ENCODE peak calls at places on chromosomes 3 and 15, in four cellular contexts. R, A, N and Z are unnamed samples.

GRCh38 chr3:13344663-13345062 is 75.5 kb downstream of the NUP210 start:
- DNase-seq in R (no peak), A (no peak), N (no peak), Z (no peak)

GRCh38 chr15:70775160-70775559 is 11.8 kb upstream of the UACA start:
- DNase-seq in R (no peak), A (no peak), N (no peak), Z (no peak)

GRCh38 chr15:69132935-69133861 is 27.2 kb upstream of the GLCE start:
- DNase-seq in R (no peak), A (no peak), N (no peak), Z (no peak)

GRCh38 chr3:175651716-175652115 is 792.6 kb downstream of the NAALADL2 start:
- DNase-seq in R (no peak), A (no peak), N (no peak), Z (no peak)

GRCh38 chr3:175956964-175957363 is 1097.8 kb downstream of the NAALADL2 start:
- DNase-seq in R (peak), A (peak), N (no peak), Z (no peak)

GRCh38 chr3:32897981-32898623 is 53.3 kb upstream of the CCR4 start:
- DNase-seq in R (peak), A (no peak), N (no peak), Z (no peak)

GRCh38 chr15:67178569-67179210 is 75.8 kb downstream of the AAGAB start:
- DNase-seq in R (peak), A (no peak), N (no peak), Z (no peak)

GRCh38 chr15:33955945-33956344 is 12.4 kb upstream of the CHRM5 start:
- DNase-seq in R (no peak), A (no peak), N (no peak), Z (no peak)

GRCh38 chr15:57172925-57173324 is 203.4 kb upstream of the CGNL1 start:
- DNase-seq in R (no peak), A (no peak), N (no peak), Z (no peak)

GRCh38 chr15:81146006-81146405 is 11.9 kb downstream of the CFAP161 start:
- DNase-seq in R (no peak), A (no peak), N (no peak), Z (no peak)

GRCh38 chr15:25182736-25183445 is 228.1 kb downstream of the SNRPN start:
- DNase-seq in R (peak), A (peak), N (peak), Z (no peak)

GRCh38 chr3:111811811-111812210 is 47.3 kb upstream of the PHLDB2 start:
- DNase-seq in R (no peak), A (no peak), N (no peak), Z (no peak)

GRCh38 chr3:153350420-153350819 is 188.4 kb downstream of the RAP2B start:
- DNase-seq in R (peak), A (no peak), N (no peak), Z (no peak)

DNA sequence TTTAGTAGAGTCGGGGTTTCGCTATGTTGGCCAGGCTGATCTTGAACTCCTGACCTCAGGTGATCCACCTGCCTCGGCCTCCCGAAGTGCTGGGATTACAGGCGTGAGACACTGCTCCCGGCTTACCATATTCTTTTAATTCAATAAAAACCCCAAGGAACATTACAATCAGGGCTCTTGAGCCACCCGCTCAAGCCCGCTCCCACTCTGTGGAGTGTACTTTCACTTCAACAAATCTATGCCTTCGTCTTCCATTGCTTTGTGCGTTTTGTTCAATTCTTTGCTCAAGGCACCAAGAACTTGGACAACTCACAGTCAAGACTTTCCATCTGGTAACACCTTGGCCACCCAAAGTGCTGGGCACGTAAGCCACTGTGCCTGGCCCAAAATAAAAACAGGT is 63.0 kb upstream of the PPIB start:
- DNase-seq in R (no peak), A (no peak), N (no peak), Z (no peak)
- H2BK120ac ChIP-seq in R (no peak), A (no peak), N (no peak), Z (no peak)

GRCh38 chr3:10187295-10187876 is 22.7 kb downstream of the IRAK2 start:
- DNase-seq in R (no peak), A (no peak), N (no peak), Z (no peak)

GRCh38 chr3:10187944-10188343 is 23.2 kb downstream of the IRAK2 start:
- DNase-seq in R (no peak), A (no peak), N (no peak), Z (no peak)

GRCh38 chr3:10188798-10189556 is 24.3 kb downstream of the IRAK2 start:
- DNase-seq in R (no peak), A (no peak), N (no peak), Z (no peak)

GRCh38 chr3:10192953-10193691 is 28.4 kb downstream of the IRAK2 start:
- DNase-seq in R (peak), A (no peak), N (peak), Z (no peak)

DNA sequence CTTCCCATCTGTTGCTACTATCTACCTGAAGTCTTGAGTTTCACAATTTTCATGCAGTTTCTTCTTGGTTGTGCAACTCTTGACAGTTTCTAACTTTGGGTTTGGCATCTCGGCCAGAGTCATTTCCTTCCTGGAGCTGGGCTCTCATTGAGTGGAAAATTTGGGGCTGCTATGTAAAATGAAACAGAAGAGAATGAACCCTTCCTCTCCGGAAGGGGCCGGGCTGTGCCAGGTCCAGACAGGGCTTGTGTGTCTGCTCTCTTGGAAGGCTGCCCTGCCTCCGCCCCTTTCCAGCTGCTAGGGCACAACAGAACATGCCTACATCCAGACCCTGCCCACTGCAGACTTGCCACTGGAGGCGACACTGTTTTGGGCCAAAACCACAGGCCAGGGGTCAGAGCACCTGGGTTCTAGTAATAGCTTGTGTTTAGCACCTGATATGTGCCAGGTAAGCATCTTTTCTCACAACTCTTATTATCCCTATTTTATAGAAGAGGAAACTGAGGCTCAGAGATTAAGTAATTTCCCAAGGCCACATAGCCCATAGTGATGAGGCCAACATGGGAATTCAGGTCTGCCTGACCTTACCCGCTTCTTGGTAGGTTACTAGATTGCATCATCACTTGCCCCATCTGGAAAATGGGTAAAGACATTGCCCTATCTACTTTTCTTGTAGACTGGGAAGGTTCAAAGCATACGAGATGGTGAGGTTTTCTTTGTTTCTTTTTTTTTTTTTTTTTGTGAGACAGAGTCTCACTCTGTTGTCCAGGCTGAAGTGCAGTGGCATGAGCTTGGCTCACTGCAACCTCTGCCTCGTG is 25.0 kb downstream of the IRAK2 start:
- DNase-seq in R (no peak), A (no peak), N (no peak), Z (no peak)
- H2BK120ac ChIP-seq in R (no peak), A (no peak), N (no peak), Z (no peak)

GRCh38 chr3:149479621-149480325 is 5.3 kb downstream of the TM4SF4 start:
- DNase-seq in R (peak), A (no peak), N (no peak), Z (no peak)

GRCh38 chr3:149475451-149476060 is 1.1 kb downstream of the TM4SF4 start:
- DNase-seq in R (no peak), A (no peak), N (no peak), Z (no peak)

GRCh38 chr3:149476135-149476684 is 1.7 kb downstream of the TM4SF4 start:
- DNase-seq in R (no peak), A (no peak), N (no peak), Z (no peak)

GRCh38 chr3:149481491-149481890 is 7.0 kb downstream of the TM4SF4 start:
- DNase-seq in R (no peak), A (no peak), N (no peak), Z (no peak)

GRCh38 chr3:149480326-149481017 is 6.0 kb downstream of the TM4SF4 start:
- DNase-seq in R (peak), A (peak), N (peak), Z (peak)
- H2BK120ac ChIP-seq in R (no peak), A (no peak), N (no peak), Z (no peak)

DNA sequence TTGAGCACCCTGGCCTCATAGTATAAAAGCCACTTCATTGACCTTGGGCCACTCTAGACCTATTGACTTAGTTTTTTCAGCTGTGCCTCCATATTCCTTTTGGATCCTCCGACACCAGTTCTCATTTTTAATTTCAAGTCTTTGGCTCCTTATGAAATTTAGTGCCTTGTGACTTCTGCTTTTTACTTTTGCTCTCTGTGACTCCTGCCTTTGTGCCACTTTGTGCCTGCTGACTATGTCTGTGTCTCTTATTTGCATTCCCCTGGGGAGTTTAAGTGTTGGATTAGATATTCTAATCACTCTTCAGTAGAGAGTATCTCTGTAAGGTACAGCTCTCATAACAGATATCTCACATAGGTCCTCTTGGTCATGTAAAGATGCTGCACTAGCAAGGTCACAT is 39.6 kb upstream of the GPR149 start:
- DNase-seq in R (no peak), A (no peak), N (no peak), Z (no peak)
- H2BK120ac ChIP-seq in R (no peak), A (no peak), N (no peak), Z (no peak)

DNA sequence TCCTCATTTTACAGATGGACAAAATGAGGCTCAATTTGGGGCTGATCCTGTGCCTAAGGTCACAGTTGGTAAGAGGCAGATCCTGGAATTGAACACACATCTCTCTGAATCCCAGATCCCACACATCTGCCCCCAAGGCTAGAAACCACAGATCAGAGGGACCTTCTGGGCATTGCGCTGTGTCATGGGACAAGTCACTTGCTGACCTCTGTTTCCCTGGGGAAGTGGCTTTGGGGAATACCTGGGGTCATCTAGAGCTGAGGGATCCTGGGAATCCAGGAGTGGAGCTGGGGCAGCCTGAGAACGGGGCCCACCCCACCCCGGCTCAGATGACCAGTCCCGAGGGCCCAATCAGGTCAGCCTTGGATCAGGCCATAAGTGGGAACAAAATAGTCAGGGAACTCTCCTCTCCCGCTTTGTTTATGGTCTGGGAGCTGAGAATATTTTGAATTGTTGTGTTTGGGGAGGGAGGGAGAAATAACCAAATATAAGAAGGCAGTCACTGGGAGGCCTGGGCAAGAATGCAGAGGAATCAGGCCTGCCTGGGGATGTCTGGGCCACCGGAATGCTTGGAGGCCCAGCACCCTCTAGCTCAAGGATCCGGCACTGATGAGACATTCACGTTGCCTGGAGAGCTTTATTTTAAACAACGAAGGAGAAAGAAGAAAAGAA is 8.8 kb upstream of the SLC6A6 start:
- DNase-seq in R (peak), A (no peak), N (no peak), Z (no peak)
- H2BK120ac ChIP-seq in R (no peak), A (no peak), N (no peak), Z (no peak)

GRCh38 chr3:139234491-139234890 is 109.3 kb upstream of the MRPS22 start:
- DNase-seq in R (no peak), A (no peak), N (no peak), Z (no peak)

GRCh38 chr3:139236336-139236735 is 107.5 kb upstream of the MRPS22 start:
- DNase-seq in R (no peak), A (no peak), N (no peak), Z (no peak)

GRCh38 chr3:139241783-139242182 is 102.0 kb upstream of the MRPS22 start:
- DNase-seq in R (no peak), A (no peak), N (no peak), Z (no peak)

GRCh38 chr3:139235192-139235591 is 108.6 kb upstream of the MRPS22 start:
- DNase-seq in R (no peak), A (no peak), N (no peak), Z (no peak)

DNA sequence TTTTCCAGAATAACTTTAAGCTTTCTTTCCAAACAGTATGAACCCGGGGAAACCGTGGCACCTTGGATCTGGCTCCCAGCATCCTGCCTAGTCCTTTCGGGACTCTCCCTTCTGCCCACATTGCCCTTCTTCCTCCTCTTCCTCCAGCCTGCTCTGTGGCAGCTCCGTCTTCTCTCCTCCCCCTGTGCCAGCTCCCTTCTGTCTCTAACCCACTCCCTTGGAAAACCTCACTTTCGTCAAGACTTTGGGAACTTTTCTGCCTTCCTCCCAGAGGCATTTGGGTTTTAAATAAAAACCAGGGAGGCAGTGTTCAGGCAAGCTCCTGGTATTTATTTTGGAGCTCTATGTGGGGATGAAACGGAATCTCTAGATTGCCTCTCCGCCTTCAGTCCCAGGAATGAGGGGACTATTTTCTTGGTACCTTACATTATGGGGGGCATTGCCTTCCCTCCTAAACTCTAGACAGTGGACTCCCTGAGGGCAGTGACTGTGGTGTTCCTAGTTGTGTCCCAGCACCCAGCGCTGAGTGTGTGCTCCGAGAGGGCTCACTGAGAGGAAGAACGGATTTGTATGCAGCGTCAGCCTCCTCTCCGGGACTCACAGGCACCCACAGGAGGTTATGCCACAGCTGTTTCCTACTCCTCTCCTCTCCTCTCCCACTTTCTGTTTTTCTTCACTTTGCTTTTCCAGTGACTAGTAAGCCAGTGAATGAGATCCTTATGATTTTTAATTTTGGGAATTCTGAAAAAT is 105.4 kb upstream of the MRPS22 start:
- DNase-seq in R (no peak), A (peak), N (no peak), Z (no peak)
- H2BK120ac ChIP-seq in R (no peak), A (no peak), N (no peak), Z (no peak)